ENCODE peak calls at places on chromosomes 3 and 15, in four cellular contexts. I, U, F and C are unnamed samples.

GRCh38 chr3:131645638-131646037 is 142.9 kb upstream of the MRPL3 start:
- DNase-seq in I (no peak), F (no peak), U (no peak), C (no peak)

GRCh38 chr15:63071288-63071909 is 28.9 kb downstream of the TPM1 start:
- DNase-seq in U (no peak), F (no peak), I (no peak), C (no peak)

GRCh38 chr3:58234516-58234931 is 3.1 kb upstream of the ABHD6 start:
- DNase-seq in I (peak; percentile 45), U (no peak), F (no peak), C (no peak)

GRCh38 chr15:98960555-98961050 is 47.0 kb downstream of the PGPEP1L start:
- DNase-seq in I (no peak), F (no peak), U (no peak), C (no peak)

GRCh38 chr3:172675371-172676193 is 35.3 kb downstream of the NCEH1 start:
- DNase-seq in F (no peak), U (no peak), I (peak; percentile 12), C (peak; percentile 33)

GRCh38 chr3:171001957-171002694 is 24.4 kb downstream of the SLC2A2 start:
- DNase-seq in I (no peak), F (peak; percentile 10), U (no peak), C (peak; percentile 5)

GRCh38 chr3:150078983-150079739 is 108.5 kb upstream of the PFN2 start:
- DNase-seq in I (peak; percentile 74), U (no peak), F (no peak), C (no peak)

GRCh38 chr3:13642597-13642996 is 93.7 kb downstream of the FBLN2 start:
- DNase-seq in F (no peak), I (no peak), U (no peak), C (no peak)

GRCh38 chr3:80241791-80242190 is 474.0 kb upstream of the ROBO1 start:
- DNase-seq in I (no peak), F (no peak), U (no peak), C (no peak)

GRCh38 chr3:58356054-58356453 is 23.4 kb downstream of the PXK start:
- DNase-seq in I (no peak), F (peak; percentile 13), U (no peak), C (peak; percentile 78)

GRCh38 chr15:90286678-90287077 is 21.2 kb downstream of the NGRN start:
- DNase-seq in U (no peak), I (no peak), F (no peak), C (no peak)

GRCh38 chr15:96553006-96553405 is 222.5 kb downstream of the NR2F2 start:
- DNase-seq in U (no peak), F (no peak), I (no peak), C (no peak)

GRCh38 chr3:18035641-18036466 is 293.4 kb upstream of the TBC1D5 start:
- DNase-seq in F (no peak), I (no peak), U (no peak), C (no peak)

GRCh38 chr3:123021388-123021787 is 6.2 kb downstream of the SEMA5B start:
- DNase-seq in U (no peak), F (no peak), I (no peak), C (no peak)

GRCh38 chr3:55531266-55531665 is 44.2 kb upstream of the WNT5A start:
- DNase-seq in F (no peak), U (no peak), I (no peak), C (no peak)

GRCh38 chr15:64861960-64862359 is 20.2 kb downstream of the PLEKHO2 start:
- DNase-seq in F (no peak), U (no peak), I (no peak), C (no peak)

GRCh38 chr3:32501785-32502088 is 915 bp downstream of the CMTM6 start:
- DNase-seq in F (no peak), I (no peak), U (no peak), C (no peak)

GRCh38 chr15:63288342-63288741 is 10.9 kb downstream of the APH1B start:
- DNase-seq in U (no peak), I (no peak), F (no peak), C (no peak)

GRCh38 chr15:51121118-51121517 is 26.4 kb upstream of the TNFAIP8L3 start:
- DNase-seq in I (peak; percentile 61), F (no peak), U (peak; percentile 4), C (peak; percentile 14)

GRCh38 chr3:46892285-46893145 is 15.0 kb downstream of the PTH1R start:
- DNase-seq in I (peak; percentile 79), F (peak; percentile 95), U (no peak), C (no peak)

GRCh38 chr15:83206971-83207621 is 527 bp downstream of the HDGFL3 start:
- DNase-seq in U (no peak), F (peak; percentile 71), I (peak; percentile 50), C (no peak)

GRCh38 chr3:192039593-192039992 is 578.6 kb downstream of the PYDC2 start:
- DNase-seq in I (no peak), U (no peak), F (no peak), C (no peak)